ENCODE peak calls at places on chromosomes 1 and 21, in five cellular contexts. R is ovary, J is body of pancreas, C is K562, G is IMR-90. F is an unnamed sample.

GRCh38 chr1:28290851-28291250 is 31.5 kb downstream of the SESN2 start:
- DNase-seq in R (no peak), J (no peak), C (no peak), G (no peak), F (peak)

GRCh38 chr21:27171704-27172103 is 204.8 kb upstream of the ADAMTS5 start:
- DNase-seq in R (no peak), J (no peak), C (no peak), G (peak), F (no peak)

GRCh38 chr1:183025782-183026774 is 2.9 kb downstream of the LAMC1 start:
- DNase-seq in R (no peak), J (no peak), C (no peak), G (peak), F (no peak)

GRCh38 chr1:45009956-45010854 is 919 bp downstream of the HECTD3 start:
- DNase-seq in R (peak), J (peak), C (peak), G (no peak), F (no peak)

GRCh38 chr21:44517175-44517899 is 22.7 kb downstream of the KRTAP10-1 start:
- DNase-seq in R (no peak), J (peak), C (peak), G (peak), F (peak)

GRCh38 chr1:53378061-53378460 is 50.2 kb upstream of the LRP8 start:
- DNase-seq in R (no peak), J (no peak), C (no peak), G (no peak), F (peak)

GRCh38 chr1:44305962-44306422 is 49.1 kb downstream of the ERI3 start:
- DNase-seq in R (no peak), J (no peak), C (no peak), G (no peak), F (no peak)

GRCh38 chr1:222095606-222096475 is 354.0 kb upstream of the DUSP10 start:
- DNase-seq in R (peak), J (peak), C (peak), G (no peak), F (no peak)

GRCh38 chr1:245856944-245857531 is 650.0 kb downstream of the SMYD3 start:
- DNase-seq in R (no peak), J (no peak), C (no peak), G (peak), F (no peak)

GRCh38 chr1:204703826-204704612 is 18.5 kb upstream of the LRRN2 start:
- DNase-seq in R (no peak), J (no peak), C (no peak), G (no peak), F (no peak)

GRCh38 chr1:180213401-180214177 is 16.5 kb upstream of the LHX4 start:
- DNase-seq in R (no peak), J (no peak), C (peak), G (no peak), F (peak)

GRCh38 chr1:117606608-117607261 is 887 bp downstream of the TENT5C start:
- DNase-seq in R (peak), J (peak), C (peak), G (peak), F (peak)

GRCh38 chr1:67053785-67054759 is at the start of gene SLC35D1:
- DNase-seq in R (peak), J (peak), C (peak), G (peak), F (peak)

GRCh38 chr1:2583871-2584341 is 2.7 kb upstream of the PRXL2B start:
- DNase-seq in R (no peak), J (peak), C (no peak), G (peak), F (no peak)

GRCh38 chr1:197235355-197235754 is 32.7 kb upstream of the CRB1 start:
- DNase-seq in R (no peak), J (no peak), C (no peak), G (no peak), F (no peak)

GRCh38 chr1:238954865-238955264 is 431.5 kb upstream of the CHRM3 start:
- DNase-seq in R (no peak), J (no peak), C (no peak), G (no peak), F (no peak)

GRCh38 chr1:39646232-39647081 is 7.0 kb upstream of the HEYL start:
- DNase-seq in R (peak), J (peak), C (peak), G (peak), F (no peak)

GRCh38 chr1:109509176-109510134 is at the start of gene AMIGO1:
- DNase-seq in R (peak), J (peak), C (peak), G (peak), F (peak)
- TF ChIP-seq POLR2A in R (no peak), J (no peak), C (no peak), G (no peak), F (peak)

GRCh38 chr1:11931845-11932244 is 2.7 kb upstream of the PLOD1 start:
- DNase-seq in R (no peak), J (no peak), C (no peak), G (no peak), F (no peak)

GRCh38 chr1:11930571-11931445 is 3.7 kb upstream of the PLOD1 start:
- DNase-seq in R (peak), J (peak), C (no peak), G (peak), F (no peak)

GRCh38 chr1:11938722-11939526 is 4.4 kb downstream of the PLOD1 start:
- DNase-seq in R (no peak), J (no peak), C (peak), G (no peak), F (no peak)

GRCh38 chr1:11935040-11935378 is 492 bp downstream of the PLOD1 start:
- DNase-seq in R (no peak), J (no peak), C (peak), G (no peak), F (no peak)

DNA sequence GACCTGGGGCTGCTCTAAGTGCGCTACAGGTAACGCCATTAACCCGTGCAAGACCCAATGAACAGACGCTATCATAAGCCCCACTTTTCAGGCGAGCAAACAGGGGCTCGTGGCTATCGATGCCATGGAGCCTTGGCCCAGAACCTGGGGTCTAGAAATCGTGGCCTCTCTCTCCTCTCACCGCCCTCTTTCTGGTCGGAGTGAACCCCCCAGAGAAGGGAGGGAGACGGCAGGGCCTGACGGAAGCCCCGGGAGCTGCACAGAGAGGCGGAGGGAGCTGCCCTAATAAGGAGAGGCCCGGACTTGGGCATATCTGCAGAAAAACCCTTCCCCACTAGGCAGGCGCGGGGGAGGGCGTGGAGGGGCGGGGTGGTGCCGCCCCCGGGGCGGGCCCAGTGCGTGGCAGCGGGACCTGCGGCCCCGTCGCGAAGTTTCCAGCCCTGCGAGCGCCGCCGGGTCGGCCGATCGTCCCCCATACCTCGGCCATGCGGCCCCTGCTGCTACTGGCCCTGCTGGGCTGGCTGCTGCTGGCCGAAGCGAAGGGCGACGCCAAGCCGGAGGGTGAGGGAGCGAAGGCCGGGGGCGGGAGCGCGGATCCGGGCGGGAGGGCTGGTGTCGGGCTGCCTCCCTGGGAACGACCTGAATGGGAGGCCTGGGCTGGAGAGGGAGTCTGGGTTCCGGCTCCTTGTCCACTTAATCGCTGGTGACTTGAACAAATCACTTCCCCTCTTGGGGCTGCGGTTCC is at the start of gene PLOD1:
- DNase-seq in R (peak), J (peak), C (peak), G (peak), F (peak)
- TF ChIP-seq POLR2A in R (no peak), J (peak), C (peak), G (peak), F (peak)

GRCh38 chr1:244286341-244286740 is 165.4 kb downstream of the ADSS2 start:
- DNase-seq in R (no peak), J (no peak), C (no peak), G (no peak), F (no peak)

GRCh38 chr1:244290386-244290785 is 161.3 kb downstream of the ADSS2 start:
- DNase-seq in R (no peak), J (no peak), C (no peak), G (no peak), F (no peak)

GRCh38 chr1:244291171-244291866 is 160.4 kb downstream of the ADSS2 start:
- DNase-seq in R (no peak), J (no peak), C (no peak), G (no peak), F (no peak)

GRCh38 chr1:244289976-244290375 is 161.7 kb downstream of the ADSS2 start:
- DNase-seq in R (no peak), J (no peak), C (no peak), G (no peak), F (no peak)

GRCh38 chr1:244288663-244289062 is 163.0 kb downstream of the ADSS2 start:
- DNase-seq in R (no peak), J (no peak), C (no peak), G (no peak), F (no peak)
- TF ChIP-seq POLR2A in R (no peak), J (no peak), C (no peak), G (no peak), F (no peak)

DNA sequence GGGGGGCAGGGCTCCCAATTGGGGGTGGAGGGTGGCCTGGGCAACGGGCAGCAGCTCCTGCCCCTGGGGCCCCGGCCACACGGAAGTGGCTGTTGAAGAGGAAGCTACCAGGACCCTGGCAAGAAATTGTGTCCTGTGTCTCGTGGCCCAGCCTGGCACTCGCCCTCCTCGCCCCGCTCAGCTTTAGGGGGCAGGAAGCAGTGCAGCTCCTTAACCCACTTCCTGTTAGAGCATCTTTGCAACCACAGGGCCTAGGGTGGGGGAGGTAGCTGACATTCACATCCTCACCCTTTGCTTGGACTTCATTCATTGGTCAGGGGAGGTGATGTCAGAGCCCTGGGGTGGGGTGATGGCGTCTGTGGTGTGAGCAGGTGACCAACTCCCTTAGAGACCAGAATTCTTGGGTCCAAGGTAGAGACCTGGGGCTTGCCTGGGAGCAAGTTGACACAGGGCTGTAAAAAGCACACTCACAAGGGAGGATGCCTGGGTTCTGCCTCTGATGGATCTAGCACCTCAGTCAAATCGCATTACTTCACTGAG is at the start of gene ARHGAP30:
- DNase-seq in R (no peak), J (no peak), C (no peak), G (no peak), F (no peak)
- TF ChIP-seq POLR2A in R (no peak), J (peak), C (no peak), G (no peak), F (no peak)

DNA sequence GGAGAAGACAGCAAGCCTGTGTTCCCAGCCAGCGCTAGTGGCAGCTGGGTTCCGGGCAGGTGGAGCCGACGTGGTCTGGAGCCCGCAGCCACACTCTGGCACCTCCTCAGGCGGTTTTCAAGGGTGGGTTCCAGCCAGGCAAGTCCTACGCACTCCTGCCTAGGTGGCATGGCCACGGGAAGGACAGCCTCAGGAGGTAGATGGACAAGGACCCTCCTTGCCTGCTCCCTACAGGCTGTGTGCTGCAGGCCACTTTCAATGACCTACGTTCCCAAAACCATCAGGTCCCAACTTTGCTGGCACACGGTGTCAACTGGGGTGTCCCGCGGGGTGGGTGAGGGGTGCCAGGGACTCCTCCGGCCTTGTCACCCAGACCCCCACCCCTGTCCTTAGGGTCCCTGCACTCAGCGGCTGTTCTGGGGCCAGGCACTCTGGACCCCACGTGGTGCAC is 6.7 kb upstream of the PTGER3 start:
- DNase-seq in R (no peak), J (peak), C (no peak), G (no peak), F (no peak)
- TF ChIP-seq POLR2A in R (no peak), J (peak), C (no peak), G (no peak), F (no peak)

DNA sequence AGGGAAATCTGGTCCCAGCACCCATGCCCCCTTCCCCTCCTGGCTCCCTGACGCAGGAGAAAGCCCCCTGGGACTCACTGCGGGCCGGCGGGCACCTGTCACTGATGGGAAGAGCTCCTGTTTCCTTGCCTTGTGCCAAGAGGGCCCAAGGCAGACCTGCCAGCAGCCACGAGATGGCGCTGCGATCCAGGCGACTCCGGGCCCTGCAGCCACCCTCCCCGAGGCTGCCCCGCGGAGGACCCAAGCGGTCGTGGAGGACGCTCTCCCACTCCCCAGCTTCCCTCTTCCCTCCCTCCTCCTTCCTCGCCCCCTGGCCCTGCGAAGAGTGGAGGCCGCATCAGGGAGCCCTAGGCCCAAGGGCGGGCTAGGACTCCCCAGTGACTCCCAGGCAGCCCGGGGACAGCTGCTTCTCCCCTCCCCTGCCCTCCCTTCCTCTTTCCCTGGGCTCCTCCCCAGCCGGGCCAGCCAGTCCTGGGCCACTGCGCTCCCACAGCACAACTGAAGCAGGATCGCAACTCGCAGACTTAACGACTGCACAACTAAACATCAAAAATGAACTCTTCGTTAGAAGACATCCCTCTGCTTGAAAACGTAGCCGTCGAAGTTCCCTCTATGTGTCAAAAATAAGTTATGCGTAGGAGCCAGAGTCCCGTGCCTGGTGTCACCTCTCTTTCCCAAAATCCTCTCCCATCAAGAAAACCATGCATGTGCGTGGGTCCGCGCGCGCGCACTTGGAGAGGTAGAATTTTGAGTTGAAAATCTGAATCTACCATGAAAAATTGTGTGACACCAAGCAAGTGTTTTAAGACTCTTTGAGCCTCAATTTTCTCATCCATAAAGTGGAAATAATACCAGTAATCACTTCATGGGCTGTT is 34.2 kb downstream of the BATF3 start:
- DNase-seq in R (peak), J (peak), C (peak), G (peak), F (peak)
- TF ChIP-seq POLR2A in R (no peak), J (no peak), C (no peak), G (peak), F (no peak)

GRCh38 chr1:42923367-42924248 is 35.1 kb downstream of the SLC2A1 start:
- DNase-seq in R (no peak), J (no peak), C (no peak), G (no peak), F (no peak)
- TF ChIP-seq POLR2A in R (no peak), J (no peak), C (no peak), G (no peak), F (no peak)